ENCODE peak calls at places on chromosome 6, in eight cellular contexts. V, S, R, X, W, G, N and I are unnamed samples.

GRCh38 chr6:135030056-135030473 is 24.6 kb downstream of the HBS1L start:
- DNase-seq in W (no peak), S (no peak), V (no peak), G (no peak), N (no peak), R (no peak), X (no peak), I (no peak)

GRCh38 chr6:106997392-106998257 is 23.1 kb upstream of the CD24 start:
- DNase-seq in S (peak), W (peak), V (peak), N (no peak), G (peak), R (peak), X (peak), I (no peak)

GRCh38 chr6:126066068-126067048 is 80.0 kb downstream of the TRMT11 start:
- DNase-seq in W (no peak), V (no peak), G (no peak), N (no peak), X (no peak), S (no peak), R (no peak), I (no peak)

GRCh38 chr6:27205375-27206278 is 41.9 kb upstream of the PRSS16 start:
- DNase-seq in R (no peak), V (no peak), G (no peak), W (no peak), N (no peak), S (no peak), X (no peak), I (no peak)

GRCh38 chr6:51562198-51562597 is 525.2 kb downstream of the PKHD1 start:
- DNase-seq in W (no peak), S (no peak), X (no peak), V (no peak), R (no peak), N (no peak), G (no peak), I (no peak)

GRCh38 chr6:112690497-112691202 is 343.5 kb downstream of the RFPL4B start:
- DNase-seq in N (no peak), V (no peak), G (no peak), X (no peak), W (no peak), S (peak), R (no peak), I (no peak)

GRCh38 chr6:19472850-19473249 is 364.3 kb upstream of the ID4 start:
- DNase-seq in G (no peak), W (no peak), N (no peak), X (no peak), V (no peak), R (no peak), S (no peak), I (no peak)

GRCh38 chr6:169723200-169723909 is 945 bp downstream of the PHF10 start:
- DNase-seq in S (peak), R (peak), V (peak), N (peak), W (peak), X (no peak), G (peak), I (peak)

GRCh38 chr6:33746036-33746600 is 587 bp downstream of the IP6K3 start:
- DNase-seq in G (no peak), N (no peak), S (no peak), R (no peak), V (no peak), W (peak), X (no peak), I (peak)

GRCh38 chr6:43985329-43985728 is 141.9 kb downstream of the MRPL14 start:
- DNase-seq in G (no peak), S (no peak), X (no peak), W (no peak), V (no peak), R (no peak), N (no peak), I (no peak)

GRCh38 chr6:32112436-32112980 is 3.4 kb upstream of the TNXB start:
- DNase-seq in W (no peak), X (no peak), N (no peak), V (no peak), G (no peak), R (no peak), S (no peak), I (no peak)

GRCh38 chr6:12371151-12371550 is 81.0 kb downstream of the EDN1 start:
- DNase-seq in R (no peak), G (no peak), V (no peak), N (no peak), X (no peak), S (no peak), W (no peak), I (no peak)

GRCh38 chr6:150343434-150343833 is 25.4 kb upstream of the IYD start:
- DNase-seq in G (no peak), V (no peak), S (no peak), W (no peak), N (no peak), X (no peak), R (no peak), I (no peak)

GRCh38 chr6:52616271-52616670 is 39.4 kb upstream of the TRAM2 start:
- DNase-seq in G (no peak), V (no peak), R (no peak), W (no peak), N (no peak), S (no peak), X (no peak), I (no peak)

GRCh38 chr6:15464211-15464725 is 198.6 kb downstream of the DTNBP1 start:
- DNase-seq in G (peak), X (peak), N (no peak), V (peak), R (no peak), S (peak), W (peak), I (no peak)

GRCh38 chr6:139060332-139060731 is 31.8 kb downstream of the ABRACL start:
- DNase-seq in N (no peak), S (no peak), V (no peak), R (no peak), W (no peak), G (no peak), X (no peak), I (no peak)

GRCh38 chr6:79188885-79189505 is 45.5 kb downstream of the HMGN3 start:
- DNase-seq in R (no peak), X (no peak), V (no peak), W (no peak), G (peak), S (no peak), N (peak), I (no peak)

GRCh38 chr6:78465042-78465634 is 402.2 kb upstream of the IRAK1BP1 start:
- DNase-seq in R (no peak), G (no peak), V (no peak), X (no peak), N (no peak), W (no peak), S (no peak), I (no peak)

GRCh38 chr6:112114577-112115223 is 27.3 kb downstream of the FAM229B start:
- DNase-seq in N (no peak), G (no peak), W (no peak), S (no peak), V (no peak), R (no peak), X (no peak), I (no peak)

GRCh38 chr6:142406131-142406530 is 104.3 kb downstream of the ADGRG6 start:
- DNase-seq in R (no peak), W (no peak), G (peak), V (peak), N (no peak), S (no peak), X (no peak), I (no peak)

GRCh38 chr6:159062965-159063364 is 18.2 kb upstream of the TAGAP start:
- DNase-seq in G (no peak), S (no peak), W (no peak), R (no peak), V (no peak), N (no peak), X (no peak), I (no peak)

GRCh38 chr6:95804847-95805541 is 210.8 kb upstream of the FUT9 start:
- DNase-seq in S (no peak), R (no peak), G (no peak), V (peak), N (no peak), W (no peak), X (no peak), I (no peak)

GRCh38 chr6:131776986-131777385 is 30.8 kb upstream of the ENPP1 start:
- DNase-seq in V (no peak), N (no peak), X (no peak), R (no peak), S (no peak), W (peak), G (no peak), I (no peak)

GRCh38 chr6:6003334-6004146 is 3.2 kb downstream of the NRN1 start:
- DNase-seq in W (no peak), R (no peak), V (no peak), N (no peak), X (no peak), S (no peak), G (peak), I (no peak)

GRCh38 chr6:151475653-151476523 is 17.9 kb upstream of the CCDC170 start:
- DNase-seq in R (no peak), V (peak), W (peak), X (peak), G (peak), N (no peak), S (peak), I (no peak)

GRCh38 chr6:157840776-157841175 is 17.7 kb downstream of the SNX9 start:
- DNase-seq in S (peak), R (no peak), W (no peak), G (peak), X (no peak), N (no peak), V (no peak), I (no peak)

GRCh38 chr6:165615629-165616028 is 47.4 kb downstream of the PDE10A start:
- DNase-seq in X (no peak), S (no peak), G (no peak), W (no peak), V (no peak), N (no peak), R (no peak), I (no peak)

GRCh38 chr6:167836722-167837121 is 10.0 kb downstream of the AFDN start:
- DNase-seq in N (no peak), R (no peak), V (no peak), W (no peak), X (no peak), S (no peak), G (no peak), I (no peak)
- TF ChIP-seq POLR2A in N (no peak), R (no peak), V (no peak), W (no peak), X (no peak), S (no peak), G (no peak), I (no peak)

GRCh38 chr6:1738682-1739081 is 129.0 kb downstream of the FOXC1 start:
- DNase-seq in S (no peak), W (no peak), X (no peak), V (no peak), G (no peak), N (no peak), R (no peak), I (no peak)

GRCh38 chr6:1737463-1738311 is 128.0 kb downstream of the FOXC1 start:
- DNase-seq in N (no peak), V (no peak), S (no peak), R (no peak), X (no peak), G (no peak), W (no peak), I (no peak)

GRCh38 chr6:1736346-1737105 is 126.8 kb downstream of the FOXC1 start:
- DNase-seq in R (no peak), N (no peak), S (no peak), X (no peak), V (no peak), W (no peak), G (no peak), I (no peak)

GRCh38 chr6:1739680-1740079 is 130.0 kb downstream of the FOXC1 start:
- DNase-seq in X (no peak), G (no peak), N (no peak), V (no peak), W (no peak), S (no peak), R (no peak), I (no peak)

DNA sequence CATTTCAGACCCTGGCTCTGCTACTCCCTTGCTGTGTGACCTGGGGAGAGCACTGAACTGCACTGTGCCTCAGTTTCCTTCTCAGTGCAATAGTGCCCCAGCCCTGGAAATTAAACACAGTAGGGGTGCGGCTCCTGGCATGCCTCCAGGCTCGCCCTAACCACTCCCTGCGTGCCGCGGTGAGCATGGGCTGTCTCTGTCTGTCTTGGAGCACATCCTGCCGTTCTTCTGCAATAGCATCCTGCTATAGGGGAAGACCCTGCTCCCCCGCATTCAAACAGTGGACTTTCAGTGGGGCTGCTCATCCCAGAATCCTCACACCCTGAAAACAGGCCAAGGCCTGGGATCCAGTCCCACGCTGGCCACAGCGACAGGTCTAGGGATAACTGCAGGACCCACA is 129.5 kb downstream of the FOXC1 start:
- DNase-seq in N (no peak), X (no peak), V (no peak), S (no peak), W (peak), G (no peak), R (no peak), I (no peak)
- H3K4me3 ChIP-seq in N (no peak), X (no peak), V (no peak), S (no peak), W (no peak), G (no peak), R (no peak), I (no peak)

DNA sequence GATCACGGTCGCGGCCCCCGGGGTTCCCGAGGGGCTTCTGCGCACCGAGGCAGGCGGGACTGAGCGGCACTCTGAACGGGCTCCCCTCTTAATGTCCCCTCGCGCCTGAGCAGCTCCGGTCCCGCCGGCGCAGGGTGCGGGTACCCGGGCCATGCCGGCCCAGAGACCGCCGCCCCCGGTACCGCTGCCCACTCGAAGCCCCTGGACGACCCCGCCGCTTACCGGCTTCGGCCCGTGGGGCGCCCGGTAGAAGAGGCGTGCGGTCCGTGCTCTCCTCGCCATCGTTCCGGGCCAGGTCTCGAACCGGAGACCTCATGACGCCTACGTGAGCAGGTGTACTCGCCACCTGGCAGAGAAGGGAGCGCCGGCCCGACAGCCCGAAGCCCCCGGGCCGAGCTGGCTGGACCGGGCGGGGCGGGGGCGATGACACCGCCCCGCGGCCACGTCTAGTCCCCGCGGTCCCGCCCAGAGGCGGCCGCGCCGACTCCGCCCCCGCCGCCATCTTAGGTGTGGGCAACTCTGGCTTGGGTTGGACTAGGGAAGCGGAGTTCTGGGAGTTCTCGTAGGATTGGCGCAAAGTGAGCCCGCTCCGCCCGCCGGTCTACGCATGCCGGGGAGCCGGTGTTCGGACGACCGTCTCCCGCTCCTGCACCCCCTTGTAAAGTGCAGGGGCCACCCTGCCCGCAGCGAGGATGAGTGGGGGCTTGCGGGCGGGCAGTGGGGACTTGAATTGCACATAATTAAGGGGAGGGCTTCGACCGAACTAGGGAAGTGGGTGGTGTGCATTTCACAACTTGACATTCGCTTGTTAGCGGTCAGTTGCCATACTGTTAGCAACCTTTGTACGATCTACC is at the start of gene SLC17A5:
- DNase-seq in S (peak), X (peak), N (peak), V (peak), R (peak), G (peak), W (peak), I (peak)
- TF ChIP-seq CTCF in S (no peak), X (no peak), N (no peak), V (no peak), R (no peak), G (no peak), W (no peak), I (no peak)

GRCh38 chr6:55012454-55012853 is 161.9 kb upstream of the HCRTR2 start:
- DNase-seq in X (no peak), V (no peak), S (no peak), R (no peak), W (no peak), G (no peak), N (no peak), I (no peak)

GRCh38 chr6:55014321-55015088 is 159.8 kb upstream of the HCRTR2 start:
- DNase-seq in G (no peak), R (no peak), S (no peak), W (no peak), X (no peak), N (no peak), V (no peak), I (no peak)

GRCh38 chr6:55009114-55009513 is 162.5 kb downstream of the FAM83B start:
- DNase-seq in X (no peak), W (no peak), V (no peak), G (no peak), R (no peak), N (no peak), S (no peak), I (no peak)

GRCh38 chr6:55016261-55016660 is 158.1 kb upstream of the HCRTR2 start:
- DNase-seq in N (no peak), R (no peak), G (no peak), S (no peak), X (no peak), W (peak), V (no peak), I (no peak)

GRCh38 chr6:55011034-55011433 is 163.3 kb upstream of the HCRTR2 start:
- DNase-seq in G (no peak), R (no peak), S (no peak), X (no peak), N (no peak), V (no peak), W (no peak), I (no peak)
- TF ChIP-seq POLR2A in G (no peak), R (no peak), S (no peak), X (no peak), N (no peak), V (no peak), W (no peak), I (no peak)

GRCh38 chr6:141153563-141153962 is 979.2 kb upstream of the GJE1 start:
- DNase-seq in N (no peak), G (no peak), R (no peak), W (no peak), S (no peak), V (no peak), X (no peak), I (no peak)

GRCh38 chr6:141152951-141153350 is 979.8 kb upstream of the GJE1 start:
- DNase-seq in G (peak), V (no peak), X (no peak), W (no peak), R (no peak), N (no peak), S (no peak), I (no peak)

GRCh38 chr6:141151710-141152417 is 980.9 kb upstream of the GJE1 start:
- DNase-seq in V (no peak), N (no peak), W (no peak), X (no peak), G (no peak), S (no peak), R (no peak), I (no peak)
- H3K4me3 ChIP-seq in V (no peak), N (no peak), W (no peak), X (no peak), G (no peak), S (no peak), R (no peak), I (no peak)